ENCODE peak calls at places on chromosomes 6 and 20, in four cellular contexts. C is Peyer's patch, P is HCT116, O is BE2C. W is an unnamed sample.

GRCh38 chr6:127475823-127476176 is 16.6 kb upstream of the KIAA0408 start:
- DNase-seq in C (no peak), P (no peak), O (no peak), W (no peak)

GRCh38 chr6:138085839-138086222 is 21.4 kb downstream of the PERP start:
- DNase-seq in C (no peak), P (no peak), O (no peak), W (no peak)

GRCh38 chr6:116529466-116529969 is 16.0 kb downstream of the TRAPPC3L start:
- DNase-seq in C (no peak), P (no peak), O (no peak), W (no peak)

GRCh38 chr6:13697857-13698256 is 13.8 kb downstream of the RANBP9 start:
- DNase-seq in C (no peak), P (no peak), O (no peak), W (no peak)

GRCh38 chr6:33692078-33692759 is 19.3 kb downstream of the UQCC2 start:
- DNase-seq in C (no peak), P (no peak), O (no peak), W (no peak)

GRCh38 chr6:166644631-166645030 is 17.6 kb upstream of the RPS6KA2 start:
- DNase-seq in C (no peak), P (no peak), O (no peak), W (no peak)

GRCh38 chr20:45011108-45011526 is 44.8 kb downstream of the STK4 start:
- DNase-seq in C (peak; percentile 84), P (peak; percentile 36), O (peak; percentile 64), W (no peak)

GRCh38 chr6:108260126-108260808 is 573 bp downstream of the SNX3 start:
- DNase-seq in C (peak; percentile 68), P (peak; percentile 16), O (peak; percentile 38), W (peak; percentile 54)

GRCh38 chr20:51750037-51750769 is 18.0 kb downstream of the ATP9A start:
- DNase-seq in C (peak; percentile 90), P (peak; percentile 96), O (no peak), W (peak; percentile 86)

GRCh38 chr20:62651285-62652021 is 9.2 kb downstream of the SLCO4A1 start:
- DNase-seq in C (peak; percentile 96), P (no peak), O (peak; percentile 94), W (peak; percentile 84)

GRCh38 chr6:169288591-169288990 is 34.9 kb upstream of the THBS2 start:
- DNase-seq in C (no peak), P (no peak), O (no peak), W (no peak)

GRCh38 chr6:156777866-156778614 is 862 bp downstream of the ARID1B start:
- DNase-seq in C (peak; percentile 77), P (no peak), O (peak; percentile 69), W (peak; percentile 65)

GRCh38 chr6:8110117-8110721 is 7.9 kb upstream of the EEF1E1 start:
- DNase-seq in C (no peak), P (no peak), O (no peak), W (no peak)

GRCh38 chr6:31113861-31114539 is 600 bp upstream of the PSORS1C1 start:
- DNase-seq in C (no peak), P (no peak), O (no peak), W (no peak)

GRCh38 chr20:17966432-17967312 is 1.9 kb downstream of the SNX5 start:
- DNase-seq in C (no peak), P (no peak), O (no peak), W (no peak)

GRCh38 chr6:127641905-127642304 is 64.9 kb downstream of the C6orf58 start:
- DNase-seq in C (no peak), P (peak; percentile 24), O (peak; percentile 22), W (no peak)

GRCh38 chr6:62923728-62924127 is 287.5 kb upstream of the FKBP1C start:
- DNase-seq in C (no peak), P (no peak), O (no peak), W (no peak)

GRCh38 chr6:166167801-166168615 is at the start of gene TBXT:
- DNase-seq in C (no peak), P (no peak), O (peak; percentile 38), W (no peak)

GRCh38 chr20:47740225-47741184 is 44.8 kb downstream of the SULF2 start:
- DNase-seq in C (peak; percentile 51), P (peak; percentile 31), O (no peak), W (peak; percentile 43)

GRCh38 chr6:11585426-11586016 is 48.0 kb downstream of the TMEM170B start:
- DNase-seq in C (no peak), P (peak; percentile 44), O (no peak), W (no peak)

GRCh38 chr6:38846361-38846760 is 131.2 kb downstream of the DNAH8 start:
- DNase-seq in C (no peak), P (no peak), O (no peak), W (no peak)

GRCh38 chr20:8242827-8243764 is 111.0 kb downstream of the PLCB1 start:
- DNase-seq in C (no peak), P (no peak), O (no peak), W (no peak)

GRCh38 chr6:63673692-63674091 is 38.1 kb downstream of the PHF3 start:
- DNase-seq in C (no peak), P (no peak), O (no peak), W (no peak)

GRCh38 chr6:34917626-34918285 is 28.7 kb downstream of the ANKS1A start:
- DNase-seq in C (no peak), P (no peak), O (no peak), W (no peak)

GRCh38 chr6:163790296-163790840 is 375.9 kb downstream of the QKI start:
- DNase-seq in C (no peak), P (no peak), O (no peak), W (no peak)

GRCh38 chr6:50030777-50031562 is 9.2 kb upstream of the DEFB110 start:
- DNase-seq in C (no peak), P (peak; percentile 46), O (peak; percentile 23), W (no peak)

GRCh38 chr6:140252099-140252498 is 877.7 kb upstream of the CITED2 start:
- DNase-seq in C (no peak), P (no peak), O (no peak), W (no peak)

GRCh38 chr20:21503345-21503744 is 10.5 kb downstream of the NKX2-2 start:
- DNase-seq in C (no peak), P (no peak), O (no peak), W (no peak)

GRCh38 chr20:8454137-8454712 is 322.2 kb downstream of the PLCB1 start:
- DNase-seq in C (no peak), P (peak; percentile 41), O (peak; percentile 78), W (no peak)

GRCh38 chr6:30896541-30896940 is 11.5 kb upstream of the GTF2H4 start:
- DNase-seq in C (no peak), P (no peak), O (no peak), W (peak; percentile 21)

GRCh38 chr20:23282111-23282510 is 68.5 kb upstream of the NXT1 start:
- DNase-seq in C (no peak), P (no peak), O (no peak), W (no peak)

GRCh38 chr6:52157301-52157930 is 28.8 kb upstream of the IL17A start:
- DNase-seq in C (no peak), P (no peak), O (no peak), W (no peak)

GRCh38 chr6:129621252-129621651 is 88.7 kb downstream of the ARHGAP18 start:
- DNase-seq in C (peak; percentile 75), P (no peak), O (peak; percentile 24), W (peak; percentile 47)

GRCh38 chr6:24775520-24776058 is 852 bp downstream of the GMNN start:
- DNase-seq in C (no peak), P (no peak), O (no peak), W (no peak)

GRCh38 chr20:41181567-41181966 is 44.2 kb downstream of the PLCG1 start:
- DNase-seq in C (peak; percentile 34), P (no peak), O (no peak), W (no peak)

DNA sequence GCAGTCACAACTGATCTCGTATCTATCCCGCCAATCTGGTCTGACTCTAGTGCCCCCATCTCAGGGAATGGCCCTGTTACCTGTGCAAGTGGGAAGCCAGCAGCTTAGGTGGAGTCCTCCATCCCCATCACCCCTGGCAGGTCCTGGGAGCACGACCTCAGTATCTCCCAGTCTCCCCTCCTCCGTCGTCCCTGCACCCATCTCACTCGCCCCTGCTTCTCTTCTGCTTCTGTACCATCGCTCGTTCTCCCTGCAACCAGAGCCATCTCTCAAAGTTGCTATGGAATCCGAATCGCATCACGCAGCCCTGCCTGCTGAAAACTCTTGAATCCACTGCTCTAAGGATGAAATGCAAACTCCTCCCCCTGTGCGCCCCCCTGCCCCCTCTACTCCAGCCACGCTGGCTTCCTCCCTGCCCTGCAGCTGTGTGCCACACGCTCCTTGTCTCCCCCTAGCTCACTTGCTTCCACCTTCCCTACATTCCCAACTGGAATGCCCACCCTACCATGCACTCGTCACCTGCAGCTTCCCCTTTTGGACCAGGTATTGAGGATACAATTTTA is 64.0 kb upstream of the PTGIS start:
- DNase-seq in C (no peak), P (no peak), O (no peak), W (no peak)
- H3K4me3 ChIP-seq in C (no peak overlapping the region), P (no peak overlapping the region), O (no peak overlapping the region), W (no peak overlapping the region)

DNA sequence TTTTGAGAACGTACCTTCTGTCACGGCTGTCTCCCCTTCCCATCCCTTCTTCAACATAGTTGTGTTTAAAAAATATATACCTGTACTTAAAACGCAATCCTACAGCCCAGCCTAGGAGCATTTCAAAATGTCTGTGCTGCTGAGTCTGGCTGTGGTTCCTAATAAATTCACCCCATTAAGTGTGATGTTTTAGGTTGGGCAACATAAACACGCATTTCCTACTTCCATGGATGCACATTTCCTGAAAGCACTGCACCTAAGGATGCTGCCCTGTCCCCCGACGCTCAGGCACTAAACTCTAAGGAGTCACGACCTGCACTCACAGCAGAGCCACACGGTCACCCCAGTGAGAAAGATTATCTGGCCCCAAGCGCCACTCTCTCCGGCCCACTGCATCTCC is 1.2 kb downstream of the REV3L start:
- DNase-seq in C (no peak), P (no peak), O (no peak), W (no peak)
- H3K4me1 ChIP-seq in C (peaks cover 14% of the 10 kb centered on the region), P (peaks cover 36% of the 10 kb centered on the region), O (peaks cover 16% of the 10 kb centered on the region), W (peaks cover 11% of the 10 kb centered on the region)

DNA sequence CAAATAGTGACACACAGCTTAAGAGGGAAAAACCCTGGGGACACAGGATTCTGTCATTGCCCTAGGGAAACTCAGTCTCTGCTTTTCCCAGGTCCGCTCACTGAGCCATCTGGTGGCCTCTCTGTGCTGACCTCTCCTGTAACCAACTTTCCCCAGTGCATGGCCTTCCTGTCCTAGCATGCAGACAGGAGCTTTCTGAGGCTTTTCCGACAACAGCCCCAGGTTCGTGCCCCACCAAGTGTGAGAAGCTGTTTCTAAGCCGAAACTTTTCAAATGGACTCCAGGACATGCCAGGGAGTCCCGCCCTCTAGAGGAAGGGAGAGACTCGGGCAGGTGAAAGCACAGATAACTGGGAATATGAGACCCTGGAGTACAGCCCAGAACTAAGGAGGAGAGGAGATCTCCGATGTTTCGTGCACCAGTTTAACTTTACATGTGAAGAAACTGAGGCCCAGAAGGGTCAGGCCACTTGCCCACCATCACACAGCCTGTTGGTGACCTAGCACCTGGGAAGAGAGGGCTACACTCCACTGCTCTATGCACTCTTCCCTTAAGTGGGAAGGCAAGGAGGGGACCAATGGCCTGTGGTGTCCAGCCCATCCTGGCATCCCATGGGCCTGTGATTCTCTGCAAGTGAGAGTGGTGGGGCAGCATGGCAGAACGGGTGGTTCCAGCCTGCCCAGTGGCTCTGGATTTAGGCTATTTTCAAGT is 46.2 kb downstream of the RPP40 start:
- DNase-seq in C (no peak), P (no peak), O (no peak), W (no peak)
- TF ChIP-seq CTCF in C (no peak), P (peak; percentile 51), O (peak; percentile 47), W (no peak)

DNA sequence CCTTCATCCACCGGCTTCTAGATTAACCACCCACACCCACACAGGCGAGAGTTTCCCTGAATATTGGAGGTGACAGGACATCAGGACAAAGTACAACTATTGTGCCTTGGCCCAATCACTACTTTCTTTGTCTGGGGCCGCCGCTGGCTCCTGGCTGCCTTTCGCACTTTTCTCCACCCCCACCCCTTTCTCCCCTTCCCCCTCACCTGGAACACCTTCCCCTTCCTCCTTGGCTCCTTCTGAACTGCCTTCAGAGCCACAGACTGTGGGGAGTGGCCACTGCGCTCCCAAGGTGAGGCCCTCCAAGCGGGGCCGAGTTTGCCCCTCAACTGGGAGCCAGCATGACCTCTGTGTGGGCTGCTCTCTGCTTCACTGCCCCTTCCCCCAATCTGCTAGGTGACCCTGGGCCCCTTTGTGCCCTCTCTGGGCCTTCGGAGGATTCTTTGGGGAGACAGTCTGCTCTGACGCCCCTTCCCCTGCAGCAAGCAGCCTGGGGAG is 3.0 kb upstream of the VEGFA start:
- DNase-seq in C (peak; percentile 59), P (no peak), O (no peak), W (peak; percentile 63)
- H3K4me3 ChIP-seq in C (no peak overlapping the region), P (no peak overlapping the region), O (no peak overlapping the region), W (no peak overlapping the region)